ENCODE peak calls at places on chromosome 17, in five cellular contexts. Y is ascending aorta, S is prostate gland, C is uterus, L is body of pancreas. J is an unnamed sample.

GRCh38 chr17:78915872-78916632 is 9.1 kb downstream of the TIMP2 start:
- DNase-seq in Y (no peak), S (no peak), C (peak; percentile 68), L (peak; percentile 66), J (no peak)

GRCh38 chr17:15660077-15660476 is 24.0 kb downstream of the TRIM16 start:
- DNase-seq in Y (no peak), S (no peak), C (no peak), L (no peak), J (no peak)

GRCh38 chr17:4834621-4835020 is 1.5 kb downstream of the MINK1 start:
- DNase-seq in Y (no peak), S (no peak), C (no peak), L (peak; percentile 48), J (no peak)

GRCh38 chr17:79026345-79027273 is 2.6 kb downstream of the C1QTNF1 start:
- DNase-seq in Y (peak; percentile 72), S (no peak), C (no peak), L (peak; percentile 40), J (no peak)

GRCh38 chr17:31007695-31008373 is 37.0 kb downstream of the RNF135 start:
- DNase-seq in Y (no peak), S (no peak), C (no peak), L (no peak), J (no peak)

GRCh38 chr17:28948873-28949184 is 2.5 kb downstream of the PHF12 start:
- DNase-seq in Y (no peak), S (peak; percentile 23), C (peak; percentile 26), L (no peak), J (no peak)

GRCh38 chr17:68711858-68712257 is 110.7 kb upstream of the FAM20A start:
- DNase-seq in Y (no peak), S (no peak), C (no peak), L (no peak), J (no peak)

GRCh38 chr17:74008196-74008595 is 195.3 kb upstream of the RPL38 start:
- DNase-seq in Y (no peak), S (no peak), C (no peak), L (no peak), J (no peak)

GRCh38 chr17:14135906-14136590 is 66.7 kb downstream of the COX10 start:
- DNase-seq in Y (no peak), S (no peak), C (no peak), L (no peak), J (no peak)

GRCh38 chr17:18037482-18037881 is 1.5 kb downstream of the ATPAF2 start:
- DNase-seq in Y (no peak), S (no peak), C (no peak), L (no peak), J (no peak)

GRCh38 chr17:50883850-50884291 is 17.7 kb upstream of the TOB1 start:
- DNase-seq in Y (peak; percentile 59), S (no peak), C (no peak), L (peak; percentile 59), J (no peak)

GRCh38 chr17:79702550-79703236 is 28.1 kb upstream of the ENPP7 start:
- DNase-seq in Y (no peak), S (no peak), C (no peak), L (no peak), J (no peak)

GRCh38 chr17:17635126-17635525 is 43.6 kb upstream of the PEMT start:
- DNase-seq in Y (no peak), S (no peak), C (no peak), L (no peak), J (no peak)

GRCh38 chr17:75087558-75088453 is at the start of gene SLC16A5:
- DNase-seq in Y (peak; percentile 86), S (peak; percentile 92), C (peak; percentile 90), L (peak; percentile 83), J (peak; percentile 89)

GRCh38 chr17:78673395-78673794 is 96.2 kb upstream of the DNAH17 start:
- DNase-seq in Y (no peak), S (no peak), C (no peak), L (no peak), J (no peak)

GRCh38 chr17:22694362-22695227 is 1002.3 kb downstream of the KCNJ18 start:
- DNase-seq in Y (no peak), S (no peak), C (no peak), L (no peak), J (no peak)
- TF ChIP-seq CTCF in Y (no peak), S (no peak), C (no peak), L (no peak), J (no peak)

GRCh38 chr17:44559288-44560249 is 2.3 kb downstream of the FZD2 start:
- DNase-seq in Y (peak; percentile 70), S (no peak), C (no peak), L (no peak), J (no peak)
- H3K27ac ChIP-seq in Y (peak overlapping the region; percentile 83), S (no peak overlapping the region), C (no peak overlapping the region), L (no peak overlapping the region), J (no peak overlapping the region)

GRCh38 chr17:39641883-39642282 is 4.9 kb downstream of the STARD3 start:
- DNase-seq in Y (no peak), S (no peak), C (no peak), L (no peak), J (no peak)
- H3K4me1 ChIP-seq in Y (peaks cover 6% of the 10 kb centered on the region), S (peaks cover 13% of the 10 kb centered on the region), C (peaks cover 11% of the 10 kb centered on the region), L (peaks cover 49% of the 10 kb centered on the region), J (peaks cover 74% of the 10 kb centered on the region)

GRCh38 chr17:6554871-6555330 is 1.5 kb downstream of the PITPNM3 start:
- DNase-seq in Y (no peak), S (no peak), C (no peak), L (no peak), J (no peak)

GRCh38 chr17:6556121-6557039 is at the start of gene PITPNM3:
- DNase-seq in Y (no peak), S (no peak), C (no peak), L (no peak), J (no peak)

GRCh38 chr17:6557040-6557438 is 684 bp upstream of the PITPNM3 start:
- DNase-seq in Y (no peak), S (no peak), C (no peak), L (no peak), J (no peak)

GRCh38 chr17:6554336-6554735 is 2.0 kb downstream of the PITPNM3 start:
- DNase-seq in Y (no peak), S (no peak), C (no peak), L (no peak), J (no peak)

GRCh38 chr17:6555331-6556120 is 829 bp downstream of the PITPNM3 start:
- DNase-seq in Y (no peak), S (peak; percentile 38), C (no peak), L (no peak), J (no peak)
- TF ChIP-seq CTCF in Y (no peak), S (no peak), C (no peak), L (no peak), J (no peak)

GRCh38 chr17:62172492-62173291 is 107.6 kb upstream of the MED13 start:
- DNase-seq in Y (no peak), S (no peak), C (no peak), L (no peak), J (no peak)
- H3K27ac ChIP-seq in Y (no peak overlapping the region), S (no peak overlapping the region), C (no peak overlapping the region), L (no peak overlapping the region), J (no peak overlapping the region)

GRCh38 chr17:38403491-38403890 is 24.8 kb upstream of the ARHGAP23 start:
- DNase-seq in Y (no peak), S (no peak), C (no peak), L (no peak), J (no peak)
- H3K4me1 ChIP-seq in Y (no peaks in the 10 kb centered on the region), S (no peaks in the 10 kb centered on the region), C (no peaks in the 10 kb centered on the region), L (no peaks in the 10 kb centered on the region), J (no peaks in the 10 kb centered on the region)

J was measured in heart right ventricle.